ENCODE peak calls at places on chromosomes 11 and 22, in nine cellular contexts. L, Y, R, Q, I, C, X, T and S are unnamed samples.

GRCh38 chr11:79311461-79311860 is 129.4 kb downstream of the TENM4 start:
- DNase-seq in L (no peak), Y (no peak), R (no peak), Q (no peak), I (no peak), C (no peak), X (no peak), T (no peak), S (no peak)

GRCh38 chr11:16081756-16082531 is 274.4 kb downstream of the SOX6 start:
- DNase-seq in L (no peak), Y (no peak), R (no peak), Q (peak), I (peak), C (no peak), X (no peak), T (no peak), S (no peak)

GRCh38 chr22:49208768-49209252 is 618.9 kb downstream of the BRD1 start:
- DNase-seq in L (peak), Y (peak), R (no peak), Q (no peak), I (no peak), C (no peak), X (no peak), T (no peak), S (no peak)

GRCh38 chr11:132911186-132911585 is 621.1 kb downstream of the OPCML start:
- DNase-seq in L (peak), Y (no peak), R (no peak), Q (no peak), I (peak), C (no peak), X (peak), T (no peak), S (no peak)

GRCh38 chr11:120067361-120068113 is 70.4 kb downstream of the TRIM29 start:
- DNase-seq in L (no peak), Y (no peak), R (no peak), Q (no peak), I (no peak), C (no peak), X (no peak), T (no peak), S (no peak)

GRCh38 chr11:86749376-86749775 is 51.0 kb upstream of the PRSS23 start:
- DNase-seq in L (no peak), Y (no peak), R (no peak), Q (no peak), I (peak), C (no peak), X (peak), T (no peak), S (no peak)

GRCh38 chr11:65427691-65428577 is 5.3 kb downstream of the NEAT1 start:
- DNase-seq in L (no peak), Y (peak), R (peak), Q (no peak), I (peak), C (peak), X (peak), T (peak), S (peak)

GRCh38 chr11:47552086-47552580 is 799 bp downstream of the CELF1 start:
- DNase-seq in L (peak), Y (peak), R (peak), Q (peak), I (peak), C (peak), X (peak), T (peak), S (peak)

GRCh38 chr22:27032121-27032761 is 374.9 kb downstream of the MIAT start:
- DNase-seq in L (peak), Y (peak), R (no peak), Q (no peak), I (peak), C (no peak), X (peak), T (no peak), S (peak)

GRCh38 chr11:63459586-63459985 is 31.4 kb downstream of the PLAAT5 start:
- DNase-seq in L (peak), Y (no peak), R (no peak), Q (no peak), I (no peak), C (no peak), X (no peak), T (no peak), S (no peak)

GRCh38 chr11:47392546-47393162 is 14.3 kb upstream of the SPI1 start:
- DNase-seq in L (no peak), Y (no peak), R (no peak), Q (no peak), I (no peak), C (no peak), X (no peak), T (no peak), S (no peak)

GRCh38 chr11:77299528-77299993 is 1.9 kb downstream of the GDPD4 start:
- DNase-seq in L (no peak), Y (peak), R (no peak), Q (no peak), I (no peak), C (peak), X (no peak), T (no peak), S (no peak)

GRCh38 chr11:748007-748359 is 719 bp downstream of the TALDO1 start:
- DNase-seq in L (no peak), Y (no peak), R (no peak), Q (no peak), I (no peak), C (peak), X (peak), T (no peak), S (no peak)

GRCh38 chr11:122042981-122043380 is 73.0 kb downstream of the BLID start:
- DNase-seq in L (no peak), Y (no peak), R (no peak), Q (no peak), I (no peak), C (no peak), X (no peak), T (no peak), S (no peak)

GRCh38 chr11:22466809-22467208 is 128.6 kb downstream of the SLC17A6 start:
- DNase-seq in L (no peak), Y (no peak), R (no peak), Q (no peak), I (no peak), C (no peak), X (no peak), T (no peak), S (no peak)

GRCh38 chr11:76277298-76278175 is 71.2 kb upstream of the WNT11 start:
- DNase-seq in L (peak), Y (no peak), R (no peak), Q (no peak), I (no peak), C (no peak), X (no peak), T (no peak), S (no peak)

GRCh38 chr11:120518356-120518755 is 6.8 kb downstream of the GRIK4 start:
- DNase-seq in L (no peak), Y (no peak), R (no peak), Q (no peak), I (no peak), C (no peak), X (no peak), T (no peak), S (no peak)

GRCh38 chr11:76270387-76270786 is 64.1 kb upstream of the WNT11 start:
- DNase-seq in L (no peak), Y (no peak), R (no peak), Q (no peak), I (no peak), C (no peak), X (no peak), T (no peak), S (no peak)

GRCh38 chr11:68200639-68201038 is 12.5 kb downstream of the KMT5B start:
- DNase-seq in L (no peak), Y (no peak), R (no peak), Q (no peak), I (no peak), C (no peak), X (no peak), T (peak), S (no peak)

GRCh38 chr11:70460959-70461358 is 62.6 kb downstream of the CTTN start:
- DNase-seq in L (no peak), Y (no peak), R (no peak), Q (no peak), I (no peak), C (no peak), X (no peak), T (no peak), S (no peak)

GRCh38 chr11:78857688-78858087 is 283.0 kb upstream of the NARS2 start:
- DNase-seq in L (no peak), Y (no peak), R (no peak), Q (no peak), I (no peak), C (no peak), X (no peak), T (peak), S (no peak)

GRCh38 chr22:44925465-44926123 is 84.2 kb downstream of the PHF21B start:
- DNase-seq in L (no peak), Y (no peak), R (no peak), Q (no peak), I (no peak), C (no peak), X (no peak), T (no peak), S (no peak)